ENCODE peak calls at places on chromosomes 6 and 20, in four cellular contexts. P is lower leg skin, S is left ventricle myocardium inferior, M is astrocyte of the cerebellum. U is an unnamed sample.

GRCh38 chr6:46312657-46313056 is 141.9 kb upstream of the ENPP5 start:
- DNase-seq in P (no peak), S (no peak), M (no peak), U (no peak)

GRCh38 chr20:58236612-58237317 is 8.3 kb upstream of the ANKRD60 start:
- DNase-seq in P (peak), S (peak), M (peak), U (no peak)

GRCh38 chr6:82878812-82879211 is 186.8 kb downstream of the UBE3D start:
- DNase-seq in P (no peak), S (no peak), M (peak), U (no peak)

GRCh38 chr6:89146748-89147715 is 1.2 kb downstream of the PM20D2 start:
- DNase-seq in P (no peak), S (no peak), M (no peak), U (no peak)

GRCh38 chr6:56235245-56235644 is 12.1 kb downstream of the COL21A1 start:
- DNase-seq in P (no peak), S (no peak), M (no peak), U (no peak)

GRCh38 chr6:14290448-14291388 is 173.1 kb downstream of the CD83 start:
- DNase-seq in P (no peak), S (no peak), M (no peak), U (no peak)

GRCh38 chr20:23752481-23753193 is 1.9 kb upstream of the CST1 start:
- DNase-seq in P (no peak), S (no peak), M (no peak), U (no peak)

GRCh38 chr6:31037169-31037568 is 26.9 kb downstream of the MUC22 start:
- DNase-seq in P (peak), S (no peak), M (no peak), U (no peak)

GRCh38 chr20:62653373-62653772 is 11.1 kb downstream of the SLCO4A1 start:
- DNase-seq in P (no peak), S (no peak), M (no peak), U (no peak)

GRCh38 chr6:146878564-146879343 is 280.0 kb downstream of the ADGB start:
- DNase-seq in P (no peak), S (no peak), M (no peak), U (no peak)

GRCh38 chr20:10076126-10077080 is 41.6 kb downstream of the ANKEF1 start:
- DNase-seq in P (no peak), S (no peak), M (no peak), U (no peak)

GRCh38 chr20:49916146-49917002 is 1.0 kb upstream of the SPATA2 start:
- DNase-seq in P (no peak), S (no peak), M (no peak), U (peak)

GRCh38 chr6:38445912-38446311 is 193.8 kb downstream of the BTBD9 start:
- DNase-seq in P (no peak), S (no peak), M (no peak), U (no peak)

GRCh38 chr6:119172813-119173212 is 94.3 kb upstream of the FAM184A start:
- DNase-seq in P (no peak), S (no peak), M (no peak), U (no peak)

GRCh38 chr6:41901882-41902519 is 6.8 kb upstream of the USP49 start:
- DNase-seq in P (no peak), S (no peak), M (no peak), U (no peak)

GRCh38 chr6:170176621-170177382 is 114.1 kb downstream of the DLL1 start:
- DNase-seq in P (peak), S (peak), M (no peak), U (no peak)

GRCh38 chr6:40325041-40325440 is 262.1 kb downstream of the LRFN2 start:
- DNase-seq in P (no peak), S (no peak), M (no peak), U (no peak)

GRCh38 chr6:80143312-80143960 is 37.0 kb downstream of the BCKDHB start:
- DNase-seq in P (peak), S (peak), M (peak), U (peak)

GRCh38 chr6:33604941-33605854 is 15.9 kb upstream of the ITPR3 start:
- DNase-seq in P (no peak), S (no peak), M (no peak), U (no peak)

GRCh38 chr6:146968041-146968760 is 236.0 kb upstream of the STXBP5 start:
- DNase-seq in P (no peak), S (no peak), M (peak), U (no peak)

GRCh38 chr20:50804453-50805348 is 9.8 kb downstream of the BCAS4 start:
- DNase-seq in P (no peak), S (no peak), M (no peak), U (no peak)

DNA sequence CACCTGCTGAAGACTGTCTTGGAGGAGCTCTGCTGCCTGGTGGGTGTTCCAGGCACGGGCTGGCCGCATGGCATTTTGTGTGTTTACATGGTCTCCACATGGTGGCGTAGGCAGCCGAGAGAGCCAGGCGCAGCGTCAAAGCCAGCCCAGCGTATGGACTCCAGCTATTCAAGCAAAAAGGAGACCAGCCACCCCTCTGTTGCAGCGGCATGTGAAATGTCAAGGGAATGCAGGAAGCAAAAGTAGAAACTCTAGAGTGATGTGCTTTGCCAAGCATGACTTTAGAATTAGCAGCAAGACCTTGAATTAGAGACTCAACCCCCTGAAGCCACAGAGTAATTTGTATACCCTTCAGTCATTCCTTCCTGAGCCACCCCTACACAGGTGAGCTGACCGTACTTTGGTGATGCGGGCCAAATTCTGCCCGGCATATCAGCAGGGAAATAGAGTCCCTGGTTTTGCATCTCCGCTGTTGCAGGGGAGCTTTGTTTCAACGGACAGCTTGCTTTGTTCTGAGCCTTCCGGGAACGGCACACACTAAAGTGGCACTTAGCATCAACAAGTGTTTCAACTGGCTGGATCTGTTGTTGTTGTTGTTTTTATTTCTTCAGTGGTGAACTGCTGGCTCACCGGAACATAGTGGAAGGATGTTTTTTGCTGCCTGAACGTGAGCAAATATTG is 48.5 kb downstream of the FNDC1 start:
- DNase-seq in P (no peak), S (no peak), M (peak), U (no peak)
- TF ChIP-seq CTCF in P (no peak), S (peak), M (peak), U (peak)

GRCh38 chr6:117627533-117627932 is 25.2 kb upstream of the GOPC start:
- DNase-seq in P (no peak), S (no peak), M (no peak), U (no peak)
- TF ChIP-seq CTCF in P (no peak), S (no peak), M (no peak), U (no peak)

GRCh38 chr6:159522877-159523547 is 170.0 kb downstream of the SOD2 start:
- DNase-seq in P (no peak), S (no peak), M (no peak), U (no peak)

GRCh38 chr6:159532155-159532554 is 160.9 kb downstream of the SOD2 start:
- DNase-seq in P (no peak), S (no peak), M (no peak), U (no peak)

GRCh38 chr6:159525445-159526031 is 167.5 kb downstream of the SOD2 start:
- DNase-seq in P (no peak), S (no peak), M (no peak), U (no peak)

GRCh38 chr6:159529820-159530405 is 163.1 kb downstream of the SOD2 start:
- DNase-seq in P (no peak), S (peak), M (peak), U (no peak)

DNA sequence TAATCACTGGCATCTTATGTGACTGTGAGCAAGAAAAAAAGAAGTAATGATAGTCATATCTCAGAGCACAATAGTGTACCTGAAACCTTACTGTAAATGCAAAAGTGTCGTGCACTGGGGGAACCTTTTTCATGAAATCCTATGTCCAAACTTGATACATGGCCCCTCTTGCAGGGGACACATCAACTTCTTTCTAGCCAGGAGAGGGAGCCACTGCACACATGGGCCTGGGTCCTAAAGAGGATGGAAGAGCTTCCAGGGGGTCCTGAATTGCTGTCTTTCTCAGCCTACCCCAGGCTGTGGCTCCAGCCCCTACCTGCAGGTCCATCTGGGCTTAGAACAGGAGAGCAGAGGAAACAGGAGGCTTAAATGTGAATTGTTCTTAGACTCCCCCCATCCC is 165.7 kb downstream of the SOD2 start:
- DNase-seq in P (no peak), S (no peak), M (no peak), U (no peak)
- TF ChIP-seq CTCF in P (no peak), S (no peak), M (no peak), U (no peak)

GRCh38 chr6:81753709-81754678 is 1.5 kb upstream of the TENT5A start:
- DNase-seq in P (peak), S (peak), M (no peak), U (no peak)
- TF ChIP-seq CTCF in P (peak), S (peak), M (peak), U (peak)

GRCh38 chr20:56403465-56403864 is 8.6 kb upstream of the CASS4 start:
- DNase-seq in P (no peak), S (no peak), M (no peak), U (no peak)

GRCh38 chr20:56395166-56395565 is 2.7 kb downstream of the CSTF1 start:
- DNase-seq in P (no peak), S (no peak), M (no peak), U (no peak)

DNA sequence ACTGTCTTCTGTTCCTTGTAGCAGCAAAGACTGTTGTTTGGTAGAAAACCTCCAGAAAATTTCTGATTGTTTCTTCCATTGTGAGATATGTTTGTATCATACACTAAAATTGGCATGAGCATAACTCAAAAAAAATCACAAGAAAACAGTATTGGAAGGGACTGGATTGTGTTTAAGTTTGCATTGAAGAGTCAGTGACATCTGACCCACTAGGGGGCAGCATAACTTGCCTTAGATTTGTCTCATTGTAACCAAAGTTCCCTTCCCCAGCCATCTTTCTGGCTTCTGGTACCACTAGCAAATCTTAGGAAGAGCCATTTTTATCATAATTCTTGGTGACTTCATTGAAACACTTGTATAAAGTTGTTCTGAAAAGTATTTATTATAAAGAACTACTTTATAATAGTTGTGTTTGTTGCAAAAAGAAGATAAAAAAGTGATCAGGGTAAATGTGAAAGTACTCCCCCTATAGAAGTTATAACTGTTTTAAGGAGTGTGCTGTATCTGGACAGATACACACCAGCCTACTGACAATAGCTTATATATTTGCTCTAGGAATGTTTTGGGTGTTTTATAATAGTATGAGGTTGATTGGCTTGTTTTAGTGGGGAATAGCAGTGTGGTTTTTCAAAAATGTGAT is 7.7 kb downstream of the CSTF1 start:
- DNase-seq in P (peak), S (no peak), M (peak), U (no peak)
- TF ChIP-seq CTCF in P (no peak), S (peak), M (peak), U (peak)

U was measured in kidney epithelial cell.